ENCODE peak calls at places on chromosomes 6 and 20, in six cellular contexts. One of them, this sample, is unnamed.
A peak's percentile ranks its signal among the peaks of the same experiment; 100 is the strongest.

GRCh38 chr6:86856937-86857563 is 80.3 kb upstream of the HTR1E start:
- DNase-seq in H4: no peak
- DNase-seq in aorta: no peak
- DNase-seq in iris pigment epithelial cell: peak; percentile 45
- DNase-seq in stimulated activated CD8-positive, alpha-beta memory T cell treated with anti-CD3 and anti-CD28 coated beads, Interleukin-15, amount 100 ng/mL, for 24 hours: no peak
- DNase-seq in fibroblast of pulmonary artery: peak; percentile 40
- DNase-seq in this sample: peak; percentile 62

GRCh38 chr6:130981409-130981808 is 81.6 kb downstream of the EPB41L2 start:
- DNase-seq in aorta: no peak
- DNase-seq in stimulated activated CD8-positive, alpha-beta memory T cell treated with anti-CD3 and anti-CD28 coated beads, Interleukin-15, amount 100 ng/mL, for 24 hours: no peak
- DNase-seq in iris pigment epithelial cell: peak; percentile 62
- DNase-seq in H4: no peak
- DNase-seq in fibroblast of pulmonary artery: peak; percentile 90
- DNase-seq in this sample: no peak

GRCh38 chr20:44154521-44155001 is 32.4 kb downstream of the JPH2 start:
- DNase-seq in iris pigment epithelial cell: no peak
- DNase-seq in H4: no peak
- DNase-seq in aorta: peak; percentile 55
- DNase-seq in stimulated activated CD8-positive, alpha-beta memory T cell treated with anti-CD3 and anti-CD28 coated beads, Interleukin-15, amount 100 ng/mL, for 24 hours: no peak
- DNase-seq in fibroblast of pulmonary artery: no peak
- DNase-seq in this sample: peak; percentile 45

GRCh38 chr6:40791004-40791403 is 203.8 kb upstream of the LRFN2 start:
- DNase-seq in stimulated activated CD8-positive, alpha-beta memory T cell treated with anti-CD3 and anti-CD28 coated beads, Interleukin-15, amount 100 ng/mL, for 24 hours: no peak
- DNase-seq in fibroblast of pulmonary artery: no peak
- DNase-seq in iris pigment epithelial cell: no peak
- DNase-seq in aorta: no peak
- DNase-seq in H4: no peak
- DNase-seq in this sample: peak; percentile 59

GRCh38 chr20:60694763-60695162 is 557.3 kb upstream of the CDH4 start:
- DNase-seq in iris pigment epithelial cell: peak; percentile 11
- DNase-seq in aorta: no peak
- DNase-seq in H4: no peak
- DNase-seq in fibroblast of pulmonary artery: no peak
- DNase-seq in stimulated activated CD8-positive, alpha-beta memory T cell treated with anti-CD3 and anti-CD28 coated beads, Interleukin-15, amount 100 ng/mL, for 24 hours: no peak
- DNase-seq in this sample: no peak

GRCh38 chr6:48213076-48213788 is 102.2 kb upstream of the PTCHD4 start:
- DNase-seq in fibroblast of pulmonary artery: no peak
- DNase-seq in stimulated activated CD8-positive, alpha-beta memory T cell treated with anti-CD3 and anti-CD28 coated beads, Interleukin-15, amount 100 ng/mL, for 24 hours: no peak
- DNase-seq in iris pigment epithelial cell: no peak
- DNase-seq in aorta: no peak
- DNase-seq in H4: no peak
- DNase-seq in this sample: peak; percentile 67

GRCh38 chr20:51446656-51447055 is 95.9 kb downstream of the NFATC2 start:
- DNase-seq in stimulated activated CD8-positive, alpha-beta memory T cell treated with anti-CD3 and anti-CD28 coated beads, Interleukin-15, amount 100 ng/mL, for 24 hours: no peak
- DNase-seq in fibroblast of pulmonary artery: peak; percentile 69
- DNase-seq in aorta: no peak
- DNase-seq in H4: peak; percentile 21
- DNase-seq in iris pigment epithelial cell: peak; percentile 75
- DNase-seq in this sample: peak; percentile 44

GRCh38 chr6:17042422-17043147 is 59.3 kb upstream of the STMND1 start:
- DNase-seq in stimulated activated CD8-positive, alpha-beta memory T cell treated with anti-CD3 and anti-CD28 coated beads, Interleukin-15, amount 100 ng/mL, for 24 hours: no peak
- DNase-seq in fibroblast of pulmonary artery: peak; percentile 78
- DNase-seq in aorta: peak; percentile 52
- DNase-seq in H4: peak; percentile 75
- DNase-seq in iris pigment epithelial cell: peak; percentile 41
- DNase-seq in this sample: peak; percentile 79

GRCh38 chr6:144176043-144176442 is 25.7 kb downstream of the STX11 start:
- DNase-seq in stimulated activated CD8-positive, alpha-beta memory T cell treated with anti-CD3 and anti-CD28 coated beads, Interleukin-15, amount 100 ng/mL, for 24 hours: no peak
- DNase-seq in H4: no peak
- DNase-seq in iris pigment epithelial cell: no peak
- DNase-seq in aorta: no peak
- DNase-seq in fibroblast of pulmonary artery: no peak
- DNase-seq in this sample: no peak

GRCh38 chr6:109322825-109323580 is 59.3 kb downstream of the CD164 start:
- DNase-seq in fibroblast of pulmonary artery: peak; percentile 3
- DNase-seq in iris pigment epithelial cell: no peak
- DNase-seq in stimulated activated CD8-positive, alpha-beta memory T cell treated with anti-CD3 and anti-CD28 coated beads, Interleukin-15, amount 100 ng/mL, for 24 hours: no peak
- DNase-seq in aorta: peak; percentile 70
- DNase-seq in H4: no peak
- DNase-seq in this sample: peak; percentile 36

GRCh38 chr6:28218312-28219248 is 6.5 kb upstream of the ZSCAN9 start:
- DNase-seq in iris pigment epithelial cell: peak; percentile 47
- DNase-seq in stimulated activated CD8-positive, alpha-beta memory T cell treated with anti-CD3 and anti-CD28 coated beads, Interleukin-15, amount 100 ng/mL, for 24 hours: peak; percentile 23
- DNase-seq in fibroblast of pulmonary artery: peak; percentile 67
- DNase-seq in H4: peak; percentile 73
- DNase-seq in aorta: peak; percentile 88
- DNase-seq in this sample: peak; percentile 47

GRCh38 chr6:16769986-16770376 is 8.7 kb upstream of the ATXN1 start:
- DNase-seq in aorta: no peak
- DNase-seq in H4: peak; percentile 84
- DNase-seq in iris pigment epithelial cell: peak; percentile 85
- DNase-seq in stimulated activated CD8-positive, alpha-beta memory T cell treated with anti-CD3 and anti-CD28 coated beads, Interleukin-15, amount 100 ng/mL, for 24 hours: no peak
- DNase-seq in fibroblast of pulmonary artery: peak; percentile 70
- DNase-seq in this sample: peak; percentile 40

GRCh38 chr6:157625764-157626163 is 197.3 kb upstream of the SNX9 start:
- DNase-seq in H4: no peak
- DNase-seq in aorta: no peak
- DNase-seq in stimulated activated CD8-positive, alpha-beta memory T cell treated with anti-CD3 and anti-CD28 coated beads, Interleukin-15, amount 100 ng/mL, for 24 hours: no peak
- DNase-seq in fibroblast of pulmonary artery: no peak
- DNase-seq in iris pigment epithelial cell: peak; percentile 67
- DNase-seq in this sample: no peak

GRCh38 chr20:34954905-34955231 is 738 bp downstream of the GSS start:
- DNase-seq in H4: no peak
- DNase-seq in stimulated activated CD8-positive, alpha-beta memory T cell treated with anti-CD3 and anti-CD28 coated beads, Interleukin-15, amount 100 ng/mL, for 24 hours: no peak
- DNase-seq in aorta: no peak
- DNase-seq in fibroblast of pulmonary artery: no peak
- DNase-seq in iris pigment epithelial cell: peak; percentile 39
- DNase-seq in this sample: peak; percentile 17

GRCh38 chr20:5504061-5504739 is 187.4 kb upstream of the PROKR2 start:
- DNase-seq in aorta: peak; percentile 71
- DNase-seq in H4: no peak
- DNase-seq in iris pigment epithelial cell: peak; percentile 40
- DNase-seq in fibroblast of pulmonary artery: peak; percentile 53
- DNase-seq in stimulated activated CD8-positive, alpha-beta memory T cell treated with anti-CD3 and anti-CD28 coated beads, Interleukin-15, amount 100 ng/mL, for 24 hours: no peak
- DNase-seq in this sample: no peak

GRCh38 chr6:73854998-73855718 is 159.2 kb downstream of the CD109 start:
- DNase-seq in H4: peak; percentile 15
- DNase-seq in aorta: no peak
- DNase-seq in stimulated activated CD8-positive, alpha-beta memory T cell treated with anti-CD3 and anti-CD28 coated beads, Interleukin-15, amount 100 ng/mL, for 24 hours: no peak
- DNase-seq in fibroblast of pulmonary artery: peak; percentile 86
- DNase-seq in iris pigment epithelial cell: peak; percentile 62
- DNase-seq in this sample: peak; percentile 72

GRCh38 chr6:48757661-48758060 is 646.7 kb upstream of the PTCHD4 start:
- DNase-seq in aorta: no peak
- DNase-seq in iris pigment epithelial cell: peak; percentile 33
- DNase-seq in stimulated activated CD8-positive, alpha-beta memory T cell treated with anti-CD3 and anti-CD28 coated beads, Interleukin-15, amount 100 ng/mL, for 24 hours: no peak
- DNase-seq in H4: no peak
- DNase-seq in fibroblast of pulmonary artery: no peak
- DNase-seq in this sample: peak; percentile 34

GRCh38 chr6:121615493-121615892 is 180.0 kb downstream of the GJA1 start:
- DNase-seq in fibroblast of pulmonary artery: no peak
- DNase-seq in stimulated activated CD8-positive, alpha-beta memory T cell treated with anti-CD3 and anti-CD28 coated beads, Interleukin-15, amount 100 ng/mL, for 24 hours: no peak
- DNase-seq in aorta: no peak
- DNase-seq in H4: no peak
- DNase-seq in iris pigment epithelial cell: no peak
- DNase-seq in this sample: peak; percentile 21

GRCh38 chr20:32585011-32585518 is at the start of gene NOL4L:
- DNase-seq in fibroblast of pulmonary artery: no peak
- DNase-seq in iris pigment epithelial cell: peak; percentile 42
- DNase-seq in H4: no peak
- DNase-seq in aorta: no peak
- DNase-seq in stimulated activated CD8-positive, alpha-beta memory T cell treated with anti-CD3 and anti-CD28 coated beads, Interleukin-15, amount 100 ng/mL, for 24 hours: no peak
- DNase-seq in this sample: peak; percentile 46

GRCh38 chr6:95576621-95577316 is 566 bp upstream of the MANEA start:
- DNase-seq in aorta: no peak
- DNase-seq in stimulated activated CD8-positive, alpha-beta memory T cell treated with anti-CD3 and anti-CD28 coated beads, Interleukin-15, amount 100 ng/mL, for 24 hours: no peak
- DNase-seq in fibroblast of pulmonary artery: peak; percentile 27
- DNase-seq in H4: no peak
- DNase-seq in iris pigment epithelial cell: peak; percentile 21
- DNase-seq in this sample: peak; percentile 39

GRCh38 chr20:58071500-58071804 is 157.0 kb downstream of the ANKRD60 start:
- DNase-seq in stimulated activated CD8-positive, alpha-beta memory T cell treated with anti-CD3 and anti-CD28 coated beads, Interleukin-15, amount 100 ng/mL, for 24 hours: no peak
- DNase-seq in fibroblast of pulmonary artery: no peak
- DNase-seq in iris pigment epithelial cell: no peak
- DNase-seq in H4: no peak
- DNase-seq in aorta: no peak
- DNase-seq in this sample: no peak

GRCh38 chr20:60254901-60255411 is 296.7 kb downstream of the CDH26 start:
- DNase-seq in stimulated activated CD8-positive, alpha-beta memory T cell treated with anti-CD3 and anti-CD28 coated beads, Interleukin-15, amount 100 ng/mL, for 24 hours: no peak
- DNase-seq in H4: peak; percentile 27
- DNase-seq in aorta: no peak
- DNase-seq in fibroblast of pulmonary artery: no peak
- DNase-seq in iris pigment epithelial cell: peak; percentile 40
- DNase-seq in this sample: peak; percentile 19

GRCh38 chr6:105921781-105922180 is 164.4 kb upstream of the PRDM1 start:
- DNase-seq in fibroblast of pulmonary artery: no peak
- DNase-seq in iris pigment epithelial cell: no peak
- DNase-seq in H4: no peak
- DNase-seq in stimulated activated CD8-positive, alpha-beta memory T cell treated with anti-CD3 and anti-CD28 coated beads, Interleukin-15, amount 100 ng/mL, for 24 hours: no peak
- DNase-seq in aorta: no peak
- DNase-seq in this sample: no peak

GRCh38 chr6:67908377-67908776 is 726.7 kb upstream of the ADGRB3 start:
- DNase-seq in H4: no peak
- DNase-seq in aorta: no peak
- DNase-seq in iris pigment epithelial cell: no peak
- DNase-seq in fibroblast of pulmonary artery: no peak
- DNase-seq in stimulated activated CD8-positive, alpha-beta memory T cell treated with anti-CD3 and anti-CD28 coated beads, Interleukin-15, amount 100 ng/mL, for 24 hours: no peak
- DNase-seq in this sample: no peak

GRCh38 chr6:143401060-143401426 is 49.5 kb downstream of the ADAT2 start:
- DNase-seq in stimulated activated CD8-positive, alpha-beta memory T cell treated with anti-CD3 and anti-CD28 coated beads, Interleukin-15, amount 100 ng/mL, for 24 hours: no peak
- DNase-seq in iris pigment epithelial cell: no peak
- DNase-seq in aorta: no peak
- DNase-seq in fibroblast of pulmonary artery: no peak
- DNase-seq in H4: no peak
- DNase-seq in this sample: no peak

GRCh38 chr6:118813795-118814194 is 80.2 kb upstream of the ASF1A start:
- DNase-seq in aorta: no peak
- DNase-seq in iris pigment epithelial cell: peak; percentile 86
- DNase-seq in H4: no peak
- DNase-seq in fibroblast of pulmonary artery: peak; percentile 34
- DNase-seq in stimulated activated CD8-positive, alpha-beta memory T cell treated with anti-CD3 and anti-CD28 coated beads, Interleukin-15, amount 100 ng/mL, for 24 hours: no peak
- DNase-seq in this sample: peak; percentile 49

GRCh38 chr20:24949756-24950127 is 673 bp downstream of the CST7 start:
- DNase-seq in H4: no peak
- DNase-seq in aorta: no peak
- DNase-seq in stimulated activated CD8-positive, alpha-beta memory T cell treated with anti-CD3 and anti-CD28 coated beads, Interleukin-15, amount 100 ng/mL, for 24 hours: no peak
- DNase-seq in fibroblast of pulmonary artery: no peak
- DNase-seq in iris pigment epithelial cell: no peak
- DNase-seq in this sample: no peak

GRCh38 chr6:99590728-99591672 is 15.6 kb upstream of the PRDM13 start:
- DNase-seq in fibroblast of pulmonary artery: no peak
- DNase-seq in iris pigment epithelial cell: peak; percentile 26
- DNase-seq in stimulated activated CD8-positive, alpha-beta memory T cell treated with anti-CD3 and anti-CD28 coated beads, Interleukin-15, amount 100 ng/mL, for 24 hours: no peak
- DNase-seq in aorta: no peak
- DNase-seq in H4: no peak
- DNase-seq in this sample: no peak

GRCh38 chr6:157813757-157814455 is 9.1 kb upstream of the SNX9 start:
- DNase-seq in aorta: no peak
- DNase-seq in iris pigment epithelial cell: peak; percentile 64
- DNase-seq in stimulated activated CD8-positive, alpha-beta memory T cell treated with anti-CD3 and anti-CD28 coated beads, Interleukin-15, amount 100 ng/mL, for 24 hours: no peak
- DNase-seq in fibroblast of pulmonary artery: peak; percentile 89
- DNase-seq in H4: peak; percentile 59
- DNase-seq in this sample: no peak

GRCh38 chr20:61757678-61758555 is 307.8 kb downstream of the TAF4 start:
- DNase-seq in H4: no peak
- DNase-seq in stimulated activated CD8-positive, alpha-beta memory T cell treated with anti-CD3 and anti-CD28 coated beads, Interleukin-15, amount 100 ng/mL, for 24 hours: no peak
- DNase-seq in aorta: peak; percentile 39
- DNase-seq in iris pigment epithelial cell: peak; percentile 41
- DNase-seq in fibroblast of pulmonary artery: no peak
- DNase-seq in this sample: peak; percentile 25

GRCh38 chr20:8194721-8195120 is 62.7 kb downstream of the PLCB1 start:
- DNase-seq in iris pigment epithelial cell: no peak
- DNase-seq in H4: no peak
- DNase-seq in aorta: no peak
- DNase-seq in stimulated activated CD8-positive, alpha-beta memory T cell treated with anti-CD3 and anti-CD28 coated beads, Interleukin-15, amount 100 ng/mL, for 24 hours: no peak
- DNase-seq in fibroblast of pulmonary artery: no peak
- DNase-seq in this sample: no peak

GRCh38 chr20:25040438-25040831 is 17.5 kb downstream of the ACSS1 start:
- DNase-seq in H4: peak; percentile 31
- DNase-seq in aorta: peak; percentile 68
- DNase-seq in fibroblast of pulmonary artery: peak; percentile 85
- DNase-seq in iris pigment epithelial cell: peak; percentile 87
- DNase-seq in stimulated activated CD8-positive, alpha-beta memory T cell treated with anti-CD3 and anti-CD28 coated beads, Interleukin-15, amount 100 ng/mL, for 24 hours: no peak
- DNase-seq in this sample: no peak

GRCh38 chr6:12418946-12419345 is 128.8 kb downstream of the EDN1 start:
- DNase-seq in stimulated activated CD8-positive, alpha-beta memory T cell treated with anti-CD3 and anti-CD28 coated beads, Interleukin-15, amount 100 ng/mL, for 24 hours: no peak
- DNase-seq in aorta: no peak
- DNase-seq in fibroblast of pulmonary artery: no peak
- DNase-seq in iris pigment epithelial cell: no peak
- DNase-seq in H4: no peak
- DNase-seq in this sample: peak; percentile 36

GRCh38 chr6:96089173-96089572 is 73.4 kb downstream of the FUT9 start:
- DNase-seq in fibroblast of pulmonary artery: no peak
- DNase-seq in H4: no peak
- DNase-seq in stimulated activated CD8-positive, alpha-beta memory T cell treated with anti-CD3 and anti-CD28 coated beads, Interleukin-15, amount 100 ng/mL, for 24 hours: no peak
- DNase-seq in aorta: no peak
- DNase-seq in iris pigment epithelial cell: no peak
- DNase-seq in this sample: peak; percentile 37

GRCh38 chr20:47102629-47103028 is 208.0 kb downstream of the EYA2 start:
- DNase-seq in H4: no peak
- DNase-seq in fibroblast of pulmonary artery: peak; percentile 35
- DNase-seq in stimulated activated CD8-positive, alpha-beta memory T cell treated with anti-CD3 and anti-CD28 coated beads, Interleukin-15, amount 100 ng/mL, for 24 hours: no peak
- DNase-seq in aorta: no peak
- DNase-seq in iris pigment epithelial cell: no peak
- DNase-seq in this sample: no peak

GRCh38 chr6:122393339-122393896 is 6.0 kb upstream of the HSF2 start:
- DNase-seq in iris pigment epithelial cell: no peak
- DNase-seq in aorta: no peak
- DNase-seq in fibroblast of pulmonary artery: no peak
- DNase-seq in stimulated activated CD8-positive, alpha-beta memory T cell treated with anti-CD3 and anti-CD28 coated beads, Interleukin-15, amount 100 ng/mL, for 24 hours: no peak
- DNase-seq in H4: no peak
- DNase-seq in this sample: no peak

GRCh38 chr20:23231561-23232218 is 118.9 kb upstream of the NXT1 start:
- DNase-seq in fibroblast of pulmonary artery: peak; percentile 64
- DNase-seq in stimulated activated CD8-positive, alpha-beta memory T cell treated with anti-CD3 and anti-CD28 coated beads, Interleukin-15, amount 100 ng/mL, for 24 hours: no peak
- DNase-seq in iris pigment epithelial cell: no peak
- DNase-seq in aorta: no peak
- DNase-seq in H4: no peak
- DNase-seq in this sample: no peak

GRCh38 chr6:106247293-106247692 is 78.3 kb downstream of the ATG5 start:
- DNase-seq in H4: no peak
- DNase-seq in aorta: no peak
- DNase-seq in fibroblast of pulmonary artery: no peak
- DNase-seq in iris pigment epithelial cell: peak; percentile 47
- DNase-seq in stimulated activated CD8-positive, alpha-beta memory T cell treated with anti-CD3 and anti-CD28 coated beads, Interleukin-15, amount 100 ng/mL, for 24 hours: no peak
- DNase-seq in this sample: no peak

This sample was measured in epithelial cell of esophagus.